ENCODE peak calls at places on chromosomes 7 and 10, in six cellular contexts. P is HEK293T, A is omental fat pad, I is Right ventricle myocardium inferior, D is left lung, Y is HTR-8/SVneo. Z is an unnamed sample.

GRCh38 chr10:116769791-116770190 is 27.4 kb upstream of the HSPA12A start:
- DNase-seq in P (no peak), A (no peak), I (no peak), D (no peak), Y (no peak), Z (no peak)

GRCh38 chr10:64148597-64148996 is 627.4 kb downstream of the REEP3 start:
- DNase-seq in P (no peak), A (no peak), I (no peak), D (no peak), Y (no peak), Z (no peak)

GRCh38 chr10:100508691-100509150 is 10.9 kb downstream of the SEC31B start:
- DNase-seq in P (peak), A (no peak), I (no peak), D (no peak), Y (peak), Z (peak)

GRCh38 chr7:152761116-152761748 is 1.7 kb downstream of the ACTR3B start:
- DNase-seq in P (no peak), A (no peak), I (no peak), D (no peak), Y (peak), Z (peak)

GRCh38 chr7:1727812-1728570 is 57.9 kb downstream of the ELFN1 start:
- DNase-seq in P (no peak), A (no peak), I (no peak), D (no peak), Y (no peak), Z (no peak)

GRCh38 chr7:109751241-109751640 is 1181.6 kb downstream of the DNAJB9 start:
- DNase-seq in P (no peak), A (no peak), I (no peak), D (no peak), Y (peak), Z (no peak)

GRCh38 chr7:7567898-7568531 is 1.3 kb downstream of the MIOS start:
- DNase-seq in P (no peak), A (no peak), I (no peak), D (no peak), Y (no peak), Z (no peak)

GRCh38 chr7:101179117-101179779 is 845 bp downstream of the NAT16 start:
- DNase-seq in P (no peak), A (no peak), I (no peak), D (no peak), Y (no peak), Z (no peak)

GRCh38 chr7:135757719-135758411 is 9.3 kb upstream of the FAM180A start:
- DNase-seq in P (no peak), A (no peak), I (no peak), D (no peak), Y (peak), Z (peak)

GRCh38 chr10:121900443-121901174 is 27.2 kb downstream of the ATE1 start:
- DNase-seq in P (peak), A (no peak), I (no peak), D (no peak), Y (peak), Z (peak)